ENCODE peak calls at places on chromosomes 6 and 20, in nine cellular contexts. One of them, this sample, is unnamed.

GRCh38 chr20:33909331-33909921 is 84.3 kb upstream of the RALY start:
- DNase-seq in DMS 273 treated with DMSO at 0.1 percent for 48 hours: no peak
- DNase-seq in A549: peak
- DNase-seq in GM23248: peak
- DNase-seq in stimulated activated CD4-positive, alpha-beta T cell treated with anti-CD3 and anti-CD28 coated beads, Interleukin-1b, Interleukin-23, amount 100 ng/mL, for 24 hours: no peak
- DNase-seq in T follicular helper cell: no peak
- DNase-seq in pons: no peak
- DNase-seq in activated T-cell treated with anti-CD3 and anti-CD28 coated beads, Interleukin-2, amount 50 U/mL, for 24 hours: no peak
- DNase-seq in MG63: peak
- DNase-seq in this sample: peak

GRCh38 chr6:131065112-131065823 is 2.2 kb upstream of the EPB41L2 start:
- DNase-seq in activated T-cell treated with anti-CD3 and anti-CD28 coated beads, Interleukin-2, amount 50 U/mL, for 24 hours: no peak
- DNase-seq in A549: no peak
- DNase-seq in DMS 273 treated with DMSO at 0.1 percent for 48 hours: no peak
- DNase-seq in T follicular helper cell: no peak
- DNase-seq in pons: no peak
- DNase-seq in stimulated activated CD4-positive, alpha-beta T cell treated with anti-CD3 and anti-CD28 coated beads, Interleukin-1b, Interleukin-23, amount 100 ng/mL, for 24 hours: no peak
- DNase-seq in GM23248: no peak
- DNase-seq in MG63: peak
- DNase-seq in this sample: peak

GRCh38 chr6:87645080-87645479 is 55.1 kb downstream of the ORC3 start:
- DNase-seq in DMS 273 treated with DMSO at 0.1 percent for 48 hours: no peak
- DNase-seq in GM23248: no peak
- DNase-seq in T follicular helper cell: no peak
- DNase-seq in pons: no peak
- DNase-seq in MG63: no peak
- DNase-seq in stimulated activated CD4-positive, alpha-beta T cell treated with anti-CD3 and anti-CD28 coated beads, Interleukin-1b, Interleukin-23, amount 100 ng/mL, for 24 hours: no peak
- DNase-seq in activated T-cell treated with anti-CD3 and anti-CD28 coated beads, Interleukin-2, amount 50 U/mL, for 24 hours: no peak
- DNase-seq in A549: no peak
- DNase-seq in this sample: no peak

GRCh38 chr20:14838663-14839650 is 501.5 kb upstream of the FLRT3 start:
- DNase-seq in A549: no peak
- DNase-seq in activated T-cell treated with anti-CD3 and anti-CD28 coated beads, Interleukin-2, amount 50 U/mL, for 24 hours: no peak
- DNase-seq in T follicular helper cell: no peak
- DNase-seq in stimulated activated CD4-positive, alpha-beta T cell treated with anti-CD3 and anti-CD28 coated beads, Interleukin-1b, Interleukin-23, amount 100 ng/mL, for 24 hours: no peak
- DNase-seq in pons: no peak
- DNase-seq in MG63: no peak
- DNase-seq in DMS 273 treated with DMSO at 0.1 percent for 48 hours: no peak
- DNase-seq in GM23248: peak
- DNase-seq in this sample: no peak

GRCh38 chr6:109720336-109720735 is 29.2 kb downstream of the FIG4 start:
- DNase-seq in activated T-cell treated with anti-CD3 and anti-CD28 coated beads, Interleukin-2, amount 50 U/mL, for 24 hours: no peak
- DNase-seq in DMS 273 treated with DMSO at 0.1 percent for 48 hours: no peak
- DNase-seq in stimulated activated CD4-positive, alpha-beta T cell treated with anti-CD3 and anti-CD28 coated beads, Interleukin-1b, Interleukin-23, amount 100 ng/mL, for 24 hours: no peak
- DNase-seq in GM23248: no peak
- DNase-seq in A549: no peak
- DNase-seq in MG63: no peak
- DNase-seq in T follicular helper cell: no peak
- DNase-seq in pons: no peak
- DNase-seq in this sample: no peak

GRCh38 chr6:30548375-30548774 is 7.9 kb downstream of the GNL1 start:
- DNase-seq in A549: no peak
- DNase-seq in MG63: peak
- DNase-seq in pons: no peak
- DNase-seq in activated T-cell treated with anti-CD3 and anti-CD28 coated beads, Interleukin-2, amount 50 U/mL, for 24 hours: no peak
- DNase-seq in DMS 273 treated with DMSO at 0.1 percent for 48 hours: no peak
- DNase-seq in T follicular helper cell: no peak
- DNase-seq in GM23248: peak
- DNase-seq in stimulated activated CD4-positive, alpha-beta T cell treated with anti-CD3 and anti-CD28 coated beads, Interleukin-1b, Interleukin-23, amount 100 ng/mL, for 24 hours: no peak
- DNase-seq in this sample: no peak

GRCh38 chr20:17835941-17836861 is 132.4 kb downstream of the SNX5 start:
- DNase-seq in stimulated activated CD4-positive, alpha-beta T cell treated with anti-CD3 and anti-CD28 coated beads, Interleukin-1b, Interleukin-23, amount 100 ng/mL, for 24 hours: no peak
- DNase-seq in GM23248: peak
- DNase-seq in activated T-cell treated with anti-CD3 and anti-CD28 coated beads, Interleukin-2, amount 50 U/mL, for 24 hours: no peak
- DNase-seq in DMS 273 treated with DMSO at 0.1 percent for 48 hours: no peak
- DNase-seq in pons: no peak
- DNase-seq in A549: peak
- DNase-seq in T follicular helper cell: no peak
- DNase-seq in MG63: peak
- DNase-seq in this sample: no peak

GRCh38 chr6:144736763-144737162 is 451.6 kb downstream of the UTRN start:
- DNase-seq in pons: no peak
- DNase-seq in GM23248: no peak
- DNase-seq in activated T-cell treated with anti-CD3 and anti-CD28 coated beads, Interleukin-2, amount 50 U/mL, for 24 hours: no peak
- DNase-seq in A549: no peak
- DNase-seq in DMS 273 treated with DMSO at 0.1 percent for 48 hours: no peak
- DNase-seq in T follicular helper cell: no peak
- DNase-seq in stimulated activated CD4-positive, alpha-beta T cell treated with anti-CD3 and anti-CD28 coated beads, Interleukin-1b, Interleukin-23, amount 100 ng/mL, for 24 hours: no peak
- DNase-seq in MG63: no peak
- DNase-seq in this sample: no peak

GRCh38 chr6:10316327-10316726 is 98.5 kb downstream of the TFAP2A start:
- DNase-seq in MG63: peak
- DNase-seq in T follicular helper cell: no peak
- DNase-seq in DMS 273 treated with DMSO at 0.1 percent for 48 hours: no peak
- DNase-seq in stimulated activated CD4-positive, alpha-beta T cell treated with anti-CD3 and anti-CD28 coated beads, Interleukin-1b, Interleukin-23, amount 100 ng/mL, for 24 hours: no peak
- DNase-seq in A549: no peak
- DNase-seq in activated T-cell treated with anti-CD3 and anti-CD28 coated beads, Interleukin-2, amount 50 U/mL, for 24 hours: no peak
- DNase-seq in pons: peak
- DNase-seq in GM23248: peak
- DNase-seq in this sample: peak

GRCh38 chr6:106063448-106063850 is 22.7 kb upstream of the PRDM1 start:
- DNase-seq in stimulated activated CD4-positive, alpha-beta T cell treated with anti-CD3 and anti-CD28 coated beads, Interleukin-1b, Interleukin-23, amount 100 ng/mL, for 24 hours: no peak
- DNase-seq in MG63: no peak
- DNase-seq in DMS 273 treated with DMSO at 0.1 percent for 48 hours: no peak
- DNase-seq in activated T-cell treated with anti-CD3 and anti-CD28 coated beads, Interleukin-2, amount 50 U/mL, for 24 hours: no peak
- DNase-seq in A549: no peak
- DNase-seq in pons: no peak
- DNase-seq in GM23248: peak
- DNase-seq in T follicular helper cell: no peak
- DNase-seq in this sample: no peak

GRCh38 chr20:62282877-62283503 is 19.8 kb upstream of the ADRM1 start:
- DNase-seq in T follicular helper cell: no peak
- DNase-seq in activated T-cell treated with anti-CD3 and anti-CD28 coated beads, Interleukin-2, amount 50 U/mL, for 24 hours: no peak
- DNase-seq in MG63: no peak
- DNase-seq in stimulated activated CD4-positive, alpha-beta T cell treated with anti-CD3 and anti-CD28 coated beads, Interleukin-1b, Interleukin-23, amount 100 ng/mL, for 24 hours: no peak
- DNase-seq in GM23248: no peak
- DNase-seq in DMS 273 treated with DMSO at 0.1 percent for 48 hours: no peak
- DNase-seq in A549: no peak
- DNase-seq in pons: no peak
- DNase-seq in this sample: no peak

GRCh38 chr6:89951574-89952360 is 57.5 kb downstream of the GJA10 start:
- DNase-seq in activated T-cell treated with anti-CD3 and anti-CD28 coated beads, Interleukin-2, amount 50 U/mL, for 24 hours: no peak
- DNase-seq in DMS 273 treated with DMSO at 0.1 percent for 48 hours: no peak
- DNase-seq in MG63: peak
- DNase-seq in T follicular helper cell: no peak
- DNase-seq in pons: peak
- DNase-seq in GM23248: no peak
- DNase-seq in stimulated activated CD4-positive, alpha-beta T cell treated with anti-CD3 and anti-CD28 coated beads, Interleukin-1b, Interleukin-23, amount 100 ng/mL, for 24 hours: no peak
- DNase-seq in A549: no peak
- DNase-seq in this sample: no peak

GRCh38 chr6:105014954-105015353 is 58.0 kb downstream of the LIN28B start:
- DNase-seq in GM23248: peak
- DNase-seq in pons: no peak
- DNase-seq in MG63: no peak
- DNase-seq in T follicular helper cell: no peak
- DNase-seq in activated T-cell treated with anti-CD3 and anti-CD28 coated beads, Interleukin-2, amount 50 U/mL, for 24 hours: no peak
- DNase-seq in DMS 273 treated with DMSO at 0.1 percent for 48 hours: no peak
- DNase-seq in A549: no peak
- DNase-seq in stimulated activated CD4-positive, alpha-beta T cell treated with anti-CD3 and anti-CD28 coated beads, Interleukin-1b, Interleukin-23, amount 100 ng/mL, for 24 hours: no peak
- DNase-seq in this sample: no peak

GRCh38 chr6:131073577-131073976 is 10.5 kb upstream of the EPB41L2 start:
- DNase-seq in DMS 273 treated with DMSO at 0.1 percent for 48 hours: no peak
- DNase-seq in MG63: no peak
- DNase-seq in stimulated activated CD4-positive, alpha-beta T cell treated with anti-CD3 and anti-CD28 coated beads, Interleukin-1b, Interleukin-23, amount 100 ng/mL, for 24 hours: no peak
- DNase-seq in pons: no peak
- DNase-seq in A549: no peak
- DNase-seq in activated T-cell treated with anti-CD3 and anti-CD28 coated beads, Interleukin-2, amount 50 U/mL, for 24 hours: no peak
- DNase-seq in T follicular helper cell: no peak
- DNase-seq in GM23248: no peak
- DNase-seq in this sample: no peak

GRCh38 chr6:56520218-56520617 is 122.5 kb downstream of the DST start:
- DNase-seq in activated T-cell treated with anti-CD3 and anti-CD28 coated beads, Interleukin-2, amount 50 U/mL, for 24 hours: no peak
- DNase-seq in pons: no peak
- DNase-seq in MG63: no peak
- DNase-seq in DMS 273 treated with DMSO at 0.1 percent for 48 hours: no peak
- DNase-seq in T follicular helper cell: no peak
- DNase-seq in stimulated activated CD4-positive, alpha-beta T cell treated with anti-CD3 and anti-CD28 coated beads, Interleukin-1b, Interleukin-23, amount 100 ng/mL, for 24 hours: no peak
- DNase-seq in GM23248: no peak
- DNase-seq in A549: no peak
- DNase-seq in this sample: no peak

GRCh38 chr6:152635949-152636674 is 1.1 kb downstream of the SYNE1 start:
- DNase-seq in stimulated activated CD4-positive, alpha-beta T cell treated with anti-CD3 and anti-CD28 coated beads, Interleukin-1b, Interleukin-23, amount 100 ng/mL, for 24 hours: no peak
- DNase-seq in pons: peak
- DNase-seq in activated T-cell treated with anti-CD3 and anti-CD28 coated beads, Interleukin-2, amount 50 U/mL, for 24 hours: no peak
- DNase-seq in MG63: no peak
- DNase-seq in GM23248: peak
- DNase-seq in A549: no peak
- DNase-seq in DMS 273 treated with DMSO at 0.1 percent for 48 hours: no peak
- DNase-seq in T follicular helper cell: no peak
- DNase-seq in this sample: no peak

GRCh38 chr6:163825033-163825432 is 410.5 kb downstream of the QKI start:
- DNase-seq in A549: no peak
- DNase-seq in stimulated activated CD4-positive, alpha-beta T cell treated with anti-CD3 and anti-CD28 coated beads, Interleukin-1b, Interleukin-23, amount 100 ng/mL, for 24 hours: no peak
- DNase-seq in GM23248: peak
- DNase-seq in T follicular helper cell: no peak
- DNase-seq in activated T-cell treated with anti-CD3 and anti-CD28 coated beads, Interleukin-2, amount 50 U/mL, for 24 hours: no peak
- DNase-seq in pons: no peak
- DNase-seq in DMS 273 treated with DMSO at 0.1 percent for 48 hours: no peak
- DNase-seq in MG63: peak
- DNase-seq in this sample: no peak

GRCh38 chr6:145075425-145075824 is 659.9 kb downstream of the EPM2A start:
- DNase-seq in GM23248: no peak
- DNase-seq in activated T-cell treated with anti-CD3 and anti-CD28 coated beads, Interleukin-2, amount 50 U/mL, for 24 hours: no peak
- DNase-seq in T follicular helper cell: no peak
- DNase-seq in stimulated activated CD4-positive, alpha-beta T cell treated with anti-CD3 and anti-CD28 coated beads, Interleukin-1b, Interleukin-23, amount 100 ng/mL, for 24 hours: no peak
- DNase-seq in A549: peak
- DNase-seq in MG63: no peak
- DNase-seq in DMS 273 treated with DMSO at 0.1 percent for 48 hours: no peak
- DNase-seq in pons: no peak
- DNase-seq in this sample: no peak

GRCh38 chr6:135162678-135163439 is 18.2 kb upstream of the MYB start:
- DNase-seq in activated T-cell treated with anti-CD3 and anti-CD28 coated beads, Interleukin-2, amount 50 U/mL, for 24 hours: peak
- DNase-seq in stimulated activated CD4-positive, alpha-beta T cell treated with anti-CD3 and anti-CD28 coated beads, Interleukin-1b, Interleukin-23, amount 100 ng/mL, for 24 hours: no peak
- DNase-seq in DMS 273 treated with DMSO at 0.1 percent for 48 hours: peak
- DNase-seq in pons: no peak
- DNase-seq in T follicular helper cell: no peak
- DNase-seq in MG63: peak
- DNase-seq in GM23248: peak
- DNase-seq in A549: peak
- DNase-seq in this sample: peak

GRCh38 chr6:112061605-112062004 is 7.7 kb downstream of the CCN6 start:
- DNase-seq in A549: no peak
- DNase-seq in T follicular helper cell: no peak
- DNase-seq in stimulated activated CD4-positive, alpha-beta T cell treated with anti-CD3 and anti-CD28 coated beads, Interleukin-1b, Interleukin-23, amount 100 ng/mL, for 24 hours: no peak
- DNase-seq in GM23248: peak
- DNase-seq in MG63: no peak
- DNase-seq in DMS 273 treated with DMSO at 0.1 percent for 48 hours: no peak
- DNase-seq in activated T-cell treated with anti-CD3 and anti-CD28 coated beads, Interleukin-2, amount 50 U/mL, for 24 hours: no peak
- DNase-seq in pons: no peak
- DNase-seq in this sample: no peak

GRCh38 chr20:59726196-59726595 is 121.9 kb downstream of the PHACTR3 start:
- DNase-seq in stimulated activated CD4-positive, alpha-beta T cell treated with anti-CD3 and anti-CD28 coated beads, Interleukin-1b, Interleukin-23, amount 100 ng/mL, for 24 hours: no peak
- DNase-seq in T follicular helper cell: no peak
- DNase-seq in A549: no peak
- DNase-seq in activated T-cell treated with anti-CD3 and anti-CD28 coated beads, Interleukin-2, amount 50 U/mL, for 24 hours: no peak
- DNase-seq in pons: no peak
- DNase-seq in MG63: no peak
- DNase-seq in DMS 273 treated with DMSO at 0.1 percent for 48 hours: no peak
- DNase-seq in GM23248: no peak
- DNase-seq in this sample: no peak

GRCh38 chr6:158629376-158630221 is 14.9 kb downstream of the DYNLT1 start:
- DNase-seq in MG63: no peak
- DNase-seq in T follicular helper cell: peak
- DNase-seq in GM23248: no peak
- DNase-seq in stimulated activated CD4-positive, alpha-beta T cell treated with anti-CD3 and anti-CD28 coated beads, Interleukin-1b, Interleukin-23, amount 100 ng/mL, for 24 hours: no peak
- DNase-seq in pons: no peak
- DNase-seq in activated T-cell treated with anti-CD3 and anti-CD28 coated beads, Interleukin-2, amount 50 U/mL, for 24 hours: peak
- DNase-seq in A549: no peak
- DNase-seq in DMS 273 treated with DMSO at 0.1 percent for 48 hours: no peak
- DNase-seq in this sample: no peak

GRCh38 chr6:141521440-141521839 is 611.3 kb upstream of the GJE1 start:
- DNase-seq in T follicular helper cell: no peak
- DNase-seq in pons: no peak
- DNase-seq in activated T-cell treated with anti-CD3 and anti-CD28 coated beads, Interleukin-2, amount 50 U/mL, for 24 hours: no peak
- DNase-seq in A549: no peak
- DNase-seq in GM23248: peak
- DNase-seq in stimulated activated CD4-positive, alpha-beta T cell treated with anti-CD3 and anti-CD28 coated beads, Interleukin-1b, Interleukin-23, amount 100 ng/mL, for 24 hours: no peak
- DNase-seq in DMS 273 treated with DMSO at 0.1 percent for 48 hours: no peak
- DNase-seq in MG63: no peak
- DNase-seq in this sample: no peak

GRCh38 chr6:26286168-26286854 is 78.7 kb upstream of the BTN3A2 start:
- DNase-seq in activated T-cell treated with anti-CD3 and anti-CD28 coated beads, Interleukin-2, amount 50 U/mL, for 24 hours: peak
- DNase-seq in A549: peak
- DNase-seq in stimulated activated CD4-positive, alpha-beta T cell treated with anti-CD3 and anti-CD28 coated beads, Interleukin-1b, Interleukin-23, amount 100 ng/mL, for 24 hours: no peak
- DNase-seq in MG63: no peak
- DNase-seq in pons: peak
- DNase-seq in DMS 273 treated with DMSO at 0.1 percent for 48 hours: peak
- DNase-seq in T follicular helper cell: peak
- DNase-seq in GM23248: peak
- DNase-seq in this sample: no peak

GRCh38 chr20:34318609-34319443 is 15.7 kb upstream of the AHCY start:
- DNase-seq in stimulated activated CD4-positive, alpha-beta T cell treated with anti-CD3 and anti-CD28 coated beads, Interleukin-1b, Interleukin-23, amount 100 ng/mL, for 24 hours: no peak
- DNase-seq in DMS 273 treated with DMSO at 0.1 percent for 48 hours: no peak
- DNase-seq in GM23248: no peak
- DNase-seq in activated T-cell treated with anti-CD3 and anti-CD28 coated beads, Interleukin-2, amount 50 U/mL, for 24 hours: no peak
- DNase-seq in MG63: no peak
- DNase-seq in T follicular helper cell: no peak
- DNase-seq in A549: no peak
- DNase-seq in pons: no peak
- DNase-seq in this sample: no peak

GRCh38 chr6:90490030-90490429 is 96.8 kb downstream of the MAP3K7 start:
- DNase-seq in stimulated activated CD4-positive, alpha-beta T cell treated with anti-CD3 and anti-CD28 coated beads, Interleukin-1b, Interleukin-23, amount 100 ng/mL, for 24 hours: no peak
- DNase-seq in MG63: no peak
- DNase-seq in DMS 273 treated with DMSO at 0.1 percent for 48 hours: no peak
- DNase-seq in T follicular helper cell: no peak
- DNase-seq in activated T-cell treated with anti-CD3 and anti-CD28 coated beads, Interleukin-2, amount 50 U/mL, for 24 hours: no peak
- DNase-seq in A549: no peak
- DNase-seq in GM23248: no peak
- DNase-seq in pons: no peak
- DNase-seq in this sample: no peak

GRCh38 chr6:111916747-111917146 is 43.5 kb upstream of the FYN start:
- DNase-seq in A549: no peak
- DNase-seq in pons: no peak
- DNase-seq in activated T-cell treated with anti-CD3 and anti-CD28 coated beads, Interleukin-2, amount 50 U/mL, for 24 hours: no peak
- DNase-seq in MG63: no peak
- DNase-seq in GM23248: no peak
- DNase-seq in DMS 273 treated with DMSO at 0.1 percent for 48 hours: no peak
- DNase-seq in T follicular helper cell: no peak
- DNase-seq in stimulated activated CD4-positive, alpha-beta T cell treated with anti-CD3 and anti-CD28 coated beads, Interleukin-1b, Interleukin-23, amount 100 ng/mL, for 24 hours: no peak
- DNase-seq in this sample: no peak

GRCh38 chr20:25278636-25279361 is 30.9 kb downstream of the PYGB start:
- DNase-seq in pons: no peak
- DNase-seq in stimulated activated CD4-positive, alpha-beta T cell treated with anti-CD3 and anti-CD28 coated beads, Interleukin-1b, Interleukin-23, amount 100 ng/mL, for 24 hours: no peak
- DNase-seq in T follicular helper cell: no peak
- DNase-seq in activated T-cell treated with anti-CD3 and anti-CD28 coated beads, Interleukin-2, amount 50 U/mL, for 24 hours: no peak
- DNase-seq in DMS 273 treated with DMSO at 0.1 percent for 48 hours: no peak
- DNase-seq in A549: no peak
- DNase-seq in MG63: no peak
- DNase-seq in GM23248: no peak
- DNase-seq in this sample: no peak

GRCh38 chr20:35173576-35174192 is 1.8 kb downstream of the PROCR start:
- DNase-seq in A549: no peak
- DNase-seq in DMS 273 treated with DMSO at 0.1 percent for 48 hours: no peak
- DNase-seq in T follicular helper cell: no peak
- DNase-seq in stimulated activated CD4-positive, alpha-beta T cell treated with anti-CD3 and anti-CD28 coated beads, Interleukin-1b, Interleukin-23, amount 100 ng/mL, for 24 hours: no peak
- DNase-seq in pons: no peak
- DNase-seq in MG63: no peak
- DNase-seq in activated T-cell treated with anti-CD3 and anti-CD28 coated beads, Interleukin-2, amount 50 U/mL, for 24 hours: no peak
- DNase-seq in GM23248: peak
- DNase-seq in this sample: no peak

GRCh38 chr20:28562510-28562898 is 2695.0 kb upstream of the DEFB115 start:
- DNase-seq in MG63: peak
- DNase-seq in T follicular helper cell: no peak
- DNase-seq in DMS 273 treated with DMSO at 0.1 percent for 48 hours: no peak
- DNase-seq in GM23248: peak
- DNase-seq in pons: no peak
- DNase-seq in stimulated activated CD4-positive, alpha-beta T cell treated with anti-CD3 and anti-CD28 coated beads, Interleukin-1b, Interleukin-23, amount 100 ng/mL, for 24 hours: no peak
- DNase-seq in A549: peak
- DNase-seq in activated T-cell treated with anti-CD3 and anti-CD28 coated beads, Interleukin-2, amount 50 U/mL, for 24 hours: no peak
- DNase-seq in this sample: no peak

GRCh38 chr6:145669627-145670034 is 65.7 kb downstream of the EPM2A start:
- DNase-seq in pons: no peak
- DNase-seq in A549: no peak
- DNase-seq in T follicular helper cell: no peak
- DNase-seq in MG63: peak
- DNase-seq in DMS 273 treated with DMSO at 0.1 percent for 48 hours: no peak
- DNase-seq in GM23248: peak
- DNase-seq in stimulated activated CD4-positive, alpha-beta T cell treated with anti-CD3 and anti-CD28 coated beads, Interleukin-1b, Interleukin-23, amount 100 ng/mL, for 24 hours: no peak
- DNase-seq in activated T-cell treated with anti-CD3 and anti-CD28 coated beads, Interleukin-2, amount 50 U/mL, for 24 hours: no peak
- DNase-seq in this sample: peak

This sample was measured in H54.